ENCODE peak calls at places on chromosome 4, in seven cellular contexts. V is activated CD8-positive, alpha-beta memory T cell treated with anti-CD3 and anti-CD28 coated beads for 48 hours; O is HT1080; Y is foreskin keratinocyte; D is amniotic epithelial cell; H is NCI-H2171 treated with DMSO at 0.1 percent for 48 hours; Z is A549. S is an unnamed sample.

GRCh38 chr4:6893449-6894085 is 16.1 kb upstream of the TBC1D14 start:
- DNase-seq in V (no peak), O (no peak), Y (no peak), D (peak), H (no peak), Z (peak), S (peak)

GRCh38 chr4:158810487-158811215 is 41.8 kb downstream of the FNIP2 start:
- DNase-seq in V (no peak), O (peak), Y (peak), D (peak), H (peak), Z (no peak), S (peak)

GRCh38 chr4:37561803-37562207 is 124.4 kb downstream of the RELL1 start:
- DNase-seq in V (no peak), O (peak), Y (peak), D (peak), H (no peak), Z (no peak), S (no peak)

GRCh38 chr4:56360071-56360470 is 27.2 kb downstream of the AASDH start:
- DNase-seq in V (no peak), O (peak), Y (no peak), D (peak), H (no peak), Z (no peak), S (no peak)

GRCh38 chr4:123547167-123547817 is 150.7 kb downstream of the SPRY1 start:
- DNase-seq in V (no peak), O (no peak), Y (peak), D (no peak), H (peak), Z (no peak), S (no peak)

GRCh38 chr4:168486961-168487820 is 6.9 kb upstream of the DDX60L start:
- DNase-seq in V (no peak), O (peak), Y (peak), D (peak), H (no peak), Z (peak), S (no peak)

GRCh38 chr4:180695851-180696250 is 1547.4 kb upstream of the TENM3 start:
- DNase-seq in V (no peak), O (peak), Y (peak), D (peak), H (no peak), Z (no peak), S (no peak)

GRCh38 chr4:101171747-101172146 is 175.6 kb downstream of the PPP3CA start:
- DNase-seq in V (no peak), O (peak), Y (peak), D (no peak), H (no peak), Z (no peak), S (no peak)

GRCh38 chr4:41477200-41477910 is 60.6 kb upstream of the LIMCH1 start:
- DNase-seq in V (no peak), O (peak), Y (no peak), D (no peak), H (no peak), Z (no peak), S (no peak)